ENCODE peak calls at places on chromosomes 13 and 19, in four cellular contexts. N is GM23248, M is tibial artery, H is esophagus squamous epithelium. X is an unnamed sample.

GRCh38 chr13:99922631-99923404 is 48.7 kb downstream of the ZIC5 start:
- DNase-seq in N (no peak), M (no peak), H (no peak), X (no peak)

GRCh38 chr13:48571121-48571901 is 38.4 kb upstream of the RCBTB2 start:
- DNase-seq in N (peak), M (no peak), H (no peak), X (no peak)

GRCh38 chr19:9061879-9062278 is 25.0 kb upstream of the OR1M1 start:
- DNase-seq in N (no peak), M (no peak), H (no peak), X (no peak)

GRCh38 chr13:92677571-92677970 is 549.0 kb upstream of the GPC6 start:
- DNase-seq in N (no peak), M (no peak), H (no peak), X (no peak)

GRCh38 chr13:55418095-55418494 is 1722.6 kb upstream of the PRR20A start:
- DNase-seq in N (no peak), M (no peak), H (no peak), X (no peak)

GRCh38 chr19:49858591-49858985 is 7.6 kb downstream of the PTOV1 start:
- DNase-seq in N (peak), M (no peak), H (no peak), X (no peak)

GRCh38 chr13:85896516-85897450 is 97.6 kb upstream of the SLITRK6 start:
- DNase-seq in N (peak), M (no peak), H (no peak), X (no peak)

GRCh38 chr13:113598481-113598880 is 13.9 kb downstream of the TFDP1 start:
- DNase-seq in N (no peak), M (peak), H (no peak), X (peak)

GRCh38 chr19:17330546-17331253 is 4.0 kb downstream of the ANO8 start:
- DNase-seq in N (no peak), M (no peak), H (no peak), X (no peak)

GRCh38 chr13:98988782-98989181 is 10.9 kb upstream of the DOCK9 start:
- DNase-seq in N (no peak), M (no peak), H (no peak), X (no peak)

GRCh38 chr13:61414686-61415664 is 674 bp downstream of the PCDH20 start:
- DNase-seq in N (no peak), M (peak), H (no peak), X (no peak)

GRCh38 chr19:5150902-5151741 is 182.2 kb downstream of the KDM4B start:
- DNase-seq in N (no peak), M (peak), H (no peak), X (peak)

GRCh38 chr19:18839465-18840287 is 7.9 kb downstream of the UPF1 start:
- DNase-seq in N (no peak), M (no peak), H (no peak), X (no peak)

GRCh38 chr19:47762151-47762550 is 16.4 kb upstream of the SELENOW start:
- DNase-seq in N (no peak), M (no peak), H (no peak), X (no peak)

GRCh38 chr19:46416077-46416709 is 2.8 kb upstream of the CCDC8 start:
- DNase-seq in N (peak), M (peak), H (no peak), X (no peak)

GRCh38 chr13:111845621-111846351 is 221.2 kb upstream of the SOX1 start:
- DNase-seq in N (no peak), M (peak), H (no peak), X (no peak)

GRCh38 chr19:45781282-45782161 is 768 bp downstream of the DMPK start:
- DNase-seq in N (peak), M (peak), H (no peak), X (no peak)

GRCh38 chr13:52097197-52097596 is 31.7 kb downstream of the NEK5 start:
- DNase-seq in N (no peak), M (no peak), H (no peak), X (no peak)

GRCh38 chr13:27309401-27309958 is 38.9 kb downstream of the RASL11A start:
- DNase-seq in N (no peak), M (no peak), H (no peak), X (no peak)

GRCh38 chr19:13864513-13865242 is 12.3 kb upstream of the NANOS3 start:
- DNase-seq in N (no peak), M (no peak), H (no peak), X (no peak)

GRCh38 chr19:41569481-41570150 is 6.3 kb upstream of the CEACAM21 start:
- DNase-seq in N (no peak), M (no peak), H (no peak), X (no peak)

GRCh38 chr19:41570179-41570578 is 5.8 kb upstream of the CEACAM21 start:
- DNase-seq in N (no peak), M (no peak), H (no peak), X (no peak)

GRCh38 chr19:41565384-41565730 is 10.6 kb upstream of the CEACAM21 start:
- DNase-seq in N (no peak), M (no peak), H (no peak), X (no peak)

GRCh38 chr19:41563847-41564514 is 12.0 kb upstream of the CEACAM21 start:
- DNase-seq in N (no peak), M (no peak), H (no peak), X (no peak)

DNA sequence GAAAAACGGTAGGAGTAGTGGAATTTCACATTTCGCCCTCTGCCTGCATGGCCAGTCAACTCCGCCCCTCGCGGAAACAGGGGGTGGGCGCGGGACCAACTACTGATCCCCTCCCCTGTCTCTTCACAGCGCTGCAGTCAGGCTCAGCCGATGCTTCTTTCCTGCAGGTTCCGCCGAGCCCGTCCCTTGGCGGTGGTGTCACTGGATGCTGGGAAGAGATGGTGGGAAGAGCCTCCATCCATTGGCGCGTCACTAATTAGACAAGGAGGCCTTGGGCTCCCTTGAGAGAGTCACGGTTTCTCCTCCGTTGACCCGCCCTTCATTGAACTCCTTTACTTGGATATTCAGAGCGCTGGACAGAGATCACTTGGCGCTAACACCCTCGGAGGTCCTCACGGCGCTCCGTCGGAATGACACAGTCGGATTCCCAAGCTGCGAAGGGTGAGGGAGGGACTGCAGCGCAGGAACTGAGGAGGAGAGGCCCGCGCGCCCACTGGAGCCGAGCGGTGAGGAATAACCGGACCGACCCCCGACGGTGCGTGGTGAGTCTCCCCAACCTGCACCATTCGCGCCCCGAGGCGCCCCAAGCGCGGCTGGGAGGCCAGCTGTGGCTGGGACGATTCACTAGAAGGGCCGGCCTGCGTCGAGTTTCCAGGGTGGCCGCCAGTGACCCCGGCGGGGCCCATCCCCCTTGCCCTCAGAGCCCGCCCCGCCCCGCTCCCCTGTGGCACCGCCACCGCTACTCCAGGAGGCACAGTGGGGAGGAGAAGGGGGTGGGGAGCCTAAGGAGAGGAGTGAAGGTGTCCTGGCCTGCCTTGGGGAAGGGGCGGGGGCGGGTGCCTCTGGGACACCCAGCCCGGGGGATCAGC is 11.2 kb upstream of the CEACAM21 start:
- DNase-seq in N (peak), M (no peak), H (no peak), X (no peak)
- H3K4me3 ChIP-seq in N (no peak), M (no peak), H (peak), X (peak)

DNA sequence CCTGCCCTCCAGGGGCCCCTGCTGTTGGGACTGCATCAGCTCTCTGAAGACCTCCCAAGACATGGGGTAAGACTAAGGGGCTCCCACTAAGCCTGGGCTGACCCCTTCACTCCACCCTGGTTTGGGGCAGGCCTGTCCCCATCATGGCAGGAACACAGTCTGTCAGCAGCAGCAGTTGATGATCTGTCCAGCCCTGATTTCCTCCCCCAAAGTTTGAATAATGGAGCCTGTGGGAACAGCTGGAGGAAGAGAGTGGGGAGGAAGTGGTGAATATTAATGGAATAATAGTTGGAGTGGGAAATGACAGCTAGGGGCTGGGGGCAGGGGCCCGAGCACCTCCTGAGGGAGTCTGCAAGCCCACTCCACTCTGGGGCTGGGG is 1.3 kb upstream of the B3GNT8 start:
- DNase-seq in N (no peak), M (no peak), H (no peak), X (no peak)
- H3K4me3 ChIP-seq in N (no peak), M (peak), H (peak), X (peak)

GRCh38 chr13:90217275-90217674 is 1130.2 kb upstream of the MIR17HG start:
- DNase-seq in N (no peak), M (no peak), H (no peak), X (no peak)
- H3K4me3 ChIP-seq in N (no peak), M (no peak), H (no peak), X (no peak)

GRCh38 chr13:109271555-109271954 is 514.8 kb downstream of the IRS2 start:
- DNase-seq in N (no peak), M (no peak), H (no peak), X (no peak)

GRCh38 chr13:109271991-109272454 is 514.4 kb downstream of the IRS2 start:
- DNase-seq in N (peak), M (no peak), H (no peak), X (no peak)

GRCh38 chr13:109274188-109274821 is 512.1 kb downstream of the IRS2 start:
- DNase-seq in N (peak), M (no peak), H (no peak), X (no peak)

GRCh38 chr13:109272595-109273325 is 513.6 kb downstream of the IRS2 start:
- DNase-seq in N (peak), M (no peak), H (no peak), X (no peak)

DNA sequence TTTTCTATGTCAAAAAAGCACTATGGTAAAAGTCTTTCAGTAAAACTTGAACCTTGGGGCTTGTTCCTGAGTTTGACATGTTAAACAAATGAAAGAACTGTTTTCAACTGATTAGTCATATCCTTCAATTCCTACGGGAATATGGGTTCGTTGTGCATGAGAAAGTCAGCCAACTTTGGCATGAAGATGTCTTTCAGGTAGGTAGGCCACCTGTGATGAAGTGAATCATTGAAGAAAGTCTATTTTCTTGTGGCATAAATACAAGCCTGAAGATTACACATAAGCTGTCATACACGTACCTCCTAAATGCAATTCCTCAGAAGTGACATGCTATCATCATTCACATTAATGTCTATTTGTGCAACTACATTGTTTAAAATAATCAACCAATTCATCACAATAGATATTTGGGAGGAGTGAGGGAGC is 513.0 kb downstream of the IRS2 start:
- DNase-seq in N (peak), M (no peak), H (no peak), X (no peak)
- H3K4me3 ChIP-seq in N (peak), M (no peak), H (no peak), X (no peak)

GRCh38 chr13:108328848-108329247 is 59.3 kb downstream of the TNFSF13B start:
- DNase-seq in N (no peak), M (no peak), H (no peak), X (no peak)

GRCh38 chr13:108326318-108326717 is 56.8 kb downstream of the TNFSF13B start:
- DNase-seq in N (no peak), M (no peak), H (no peak), X (no peak)

GRCh38 chr13:108322206-108322824 is 52.8 kb downstream of the TNFSF13B start:
- DNase-seq in N (peak), M (no peak), H (no peak), X (no peak)

GRCh38 chr13:108325863-108326262 is 56.3 kb downstream of the TNFSF13B start:
- DNase-seq in N (no peak), M (no peak), H (no peak), X (no peak)
- H3K4me3 ChIP-seq in N (no peak), M (no peak), H (no peak), X (no peak)

DNA sequence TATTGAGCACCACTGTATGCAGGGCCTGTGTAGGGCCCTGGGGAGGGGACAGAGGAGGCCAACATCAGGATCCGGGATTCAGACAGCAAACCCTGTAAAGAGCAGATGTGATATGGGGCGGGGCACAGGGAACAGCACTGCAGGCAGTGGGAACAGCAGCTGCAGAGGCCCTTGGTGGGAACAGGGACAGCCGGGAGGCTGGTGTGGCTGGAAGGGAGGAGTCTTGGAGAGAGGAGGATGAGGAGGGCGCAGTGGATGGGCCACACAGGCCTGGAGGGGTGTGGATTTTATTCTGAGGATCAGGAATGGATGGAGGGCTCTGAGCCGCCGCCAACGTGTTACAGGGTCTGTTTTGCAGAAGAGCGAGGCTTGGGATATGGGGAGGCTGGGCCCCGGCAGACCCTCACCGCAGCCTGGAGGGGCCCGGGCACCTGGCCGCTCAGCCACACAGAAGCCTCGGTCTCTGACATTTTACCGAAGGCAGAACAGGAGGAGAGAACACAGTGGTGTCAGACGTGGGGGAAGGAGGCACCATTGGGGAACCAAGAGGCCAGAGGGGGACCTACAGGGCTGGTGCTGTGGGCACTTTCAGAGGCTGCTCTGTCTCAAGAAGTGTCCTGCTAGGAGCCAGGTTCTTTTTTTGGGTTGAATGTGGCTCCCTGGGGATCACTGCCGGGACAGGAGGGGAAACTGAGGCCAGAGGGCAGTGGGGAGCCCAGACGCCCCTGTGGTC is 6.9 kb downstream of the EFNA2 start:
- DNase-seq in N (no peak), M (no peak), H (no peak), X (no peak)
- H3K4me3 ChIP-seq in N (no peak), M (no peak), H (no peak), X (no peak)

GRCh38 chr19:54616057-54616456 is 14.2 kb upstream of the LILRB1 start:
- DNase-seq in N (no peak), M (no peak), H (no peak), X (no peak)

GRCh38 chr19:54620464-54620863 is 9.8 kb upstream of the LILRB1 start:
- DNase-seq in N (no peak), M (no peak), H (no peak), X (no peak)

GRCh38 chr19:54612428-54612827 is 17.9 kb upstream of the LILRB1 start:
- DNase-seq in N (no peak), M (no peak), H (no peak), X (no peak)

GRCh38 chr19:54616840-54617560 is 13.3 kb upstream of the LILRB1 start:
- DNase-seq in N (no peak), M (no peak), H (no peak), X (no peak)
- H3K4me3 ChIP-seq in N (no peak), M (no peak), H (no peak), X (no peak)

X was measured in ascending aorta.